ENCODE peak calls at places on chromosomes 4 and X, in ten cellular contexts. G is suprapubic skin, T is stomach, L is body of pancreas, F is A549, E is GM12892, X is uterus, A is H54, N is testis, H is IMR-90. R is an unnamed sample.

GRCh38 chr4:86594559-86595425 is 677 bp downstream of the PTPN13 start:
- DNase-seq in G (peak), T (peak), L (peak), F (peak), E (no peak), X (peak), A (no peak), N (peak), H (peak), R (no peak)

GRCh38 chrX:107730298-107730655 is 45.3 kb downstream of the TSC22D3 start:
- DNase-seq in G (no peak), T (no peak), L (no peak), F (no peak), E (no peak), X (no peak), A (no peak), N (no peak), H (no peak), R (no peak)

GRCh38 chr4:68655764-68656444 is 14.5 kb downstream of the UGT2B15 start:
- DNase-seq in G (no peak), T (no peak), L (no peak), F (peak), E (no peak), X (no peak), A (no peak), N (no peak), H (no peak), R (no peak)

GRCh38 chrX:1380672-1381233 is 11.2 kb downstream of the SLC25A6 start:
- DNase-seq in G (no peak), T (peak), L (no peak), F (no peak), E (no peak), X (no peak), A (no peak), N (peak), H (no peak), R (peak)

GRCh38 chr4:157075811-157076577 is at the start of gene GLRB:
- DNase-seq in G (peak), T (no peak), L (peak), F (peak), E (no peak), X (peak), A (peak), N (peak), H (peak), R (no peak)

GRCh38 chrX:107716045-107716684 is 59.4 kb downstream of the TSC22D3 start:
- DNase-seq in G (peak), T (no peak), L (no peak), F (no peak), E (no peak), X (no peak), A (peak), N (no peak), H (peak), R (no peak)

GRCh38 chrX:134236690-134237362 is at the start of gene CCDC160:
- DNase-seq in G (no peak), T (peak), L (peak), F (peak), E (no peak), X (peak), A (no peak), N (peak), H (no peak), R (peak)

GRCh38 chr4:6965329-6965728 is 55.7 kb downstream of the TBC1D14 start:
- DNase-seq in G (no peak), T (no peak), L (no peak), F (no peak), E (no peak), X (no peak), A (no peak), N (no peak), H (no peak), R (peak)

GRCh38 chrX:45322820-45323219 is 122.1 kb upstream of the DIPK2B start:
- DNase-seq in G (no peak), T (no peak), L (no peak), F (peak), E (no peak), X (no peak), A (no peak), N (no peak), H (peak), R (no peak)

GRCh38 chrX:23660766-23661132 is 6.5 kb upstream of the PRDX4 start:
- DNase-seq in G (no peak), T (no peak), L (no peak), F (no peak), E (no peak), X (no peak), A (no peak), N (no peak), H (no peak), R (no peak)

GRCh38 chr4:129344058-129344457 is 248.1 kb downstream of the C4orf33 start:
- DNase-seq in G (no peak), T (no peak), L (peak), F (peak), E (no peak), X (no peak), A (no peak), N (peak), H (peak), R (no peak)

GRCh38 chr4:39494354-39494753 is 32.9 kb downstream of the UGDH start:
- DNase-seq in G (no peak), T (no peak), L (no peak), F (no peak), E (no peak), X (no peak), A (no peak), N (no peak), H (no peak), R (no peak)

GRCh38 chrX:23844502-23845138 is 61.6 kb downstream of the SAT1 start:
- DNase-seq in G (no peak), T (peak), L (peak), F (no peak), E (no peak), X (no peak), A (no peak), N (no peak), H (peak), R (no peak)

GRCh38 chr4:128483041-128483440 is 195.4 kb upstream of the PGRMC2 start:
- DNase-seq in G (no peak), T (no peak), L (no peak), F (no peak), E (no peak), X (no peak), A (no peak), N (no peak), H (no peak), R (no peak)

GRCh38 chr4:2172627-2173231 is 69.2 kb downstream of the HAUS3 start:
- DNase-seq in G (no peak), T (no peak), L (no peak), F (no peak), E (no peak), X (no peak), A (no peak), N (no peak), H (no peak), R (no peak)

GRCh38 chr4:179595671-179596410 is 2153.6 kb upstream of the AGA start:
- DNase-seq in G (no peak), T (no peak), L (no peak), F (no peak), E (no peak), X (no peak), A (peak), N (no peak), H (peak), R (no peak)

GRCh38 chrX:2711441-2711840 is 20.3 kb downstream of the CD99 start:
- DNase-seq in G (no peak), T (no peak), L (no peak), F (no peak), E (no peak), X (no peak), A (no peak), N (no peak), H (no peak), R (no peak)

GRCh38 chr4:147578057-147578476 is 39.1 kb upstream of the TMEM184C start:
- DNase-seq in G (no peak), T (no peak), L (no peak), F (peak), E (no peak), X (peak), A (peak), N (no peak), H (peak), R (no peak)

GRCh38 chr4:141074098-141074878 is 59.0 kb downstream of the RNF150 start:
- DNase-seq in G (no peak), T (no peak), L (no peak), F (no peak), E (no peak), X (no peak), A (no peak), N (no peak), H (no peak), R (no peak)

GRCh38 chr4:159174645-159175147 is 71.8 kb downstream of the RAPGEF2 start:
- DNase-seq in G (no peak), T (no peak), L (no peak), F (no peak), E (no peak), X (no peak), A (no peak), N (no peak), H (peak), R (no peak)

GRCh38 chr4:42104521-42104920 is 47.9 kb downstream of the BEND4 start:
- DNase-seq in G (no peak), T (no peak), L (no peak), F (no peak), E (no peak), X (no peak), A (no peak), N (no peak), H (peak), R (no peak)

GRCh38 chr4:130029442-130029841 is 933.5 kb downstream of the C4orf33 start:
- DNase-seq in G (no peak), T (no peak), L (no peak), F (no peak), E (no peak), X (no peak), A (no peak), N (no peak), H (no peak), R (no peak)

GRCh38 chr4:74897390-74897789 is 35.5 kb upstream of the PARM1 start:
- DNase-seq in G (no peak), T (no peak), L (no peak), F (no peak), E (no peak), X (no peak), A (no peak), N (no peak), H (no peak), R (no peak)

GRCh38 chrX:118117069-118117405 is 427 bp upstream of the KLHL13 start:
- DNase-seq in G (peak), T (no peak), L (no peak), F (no peak), E (no peak), X (no peak), A (peak), N (peak), H (no peak), R (no peak)

GRCh38 chr4:1718095-1718850 is 2.9 kb downstream of the TMEM129 start:
- DNase-seq in G (no peak), T (peak), L (peak), F (no peak), E (no peak), X (no peak), A (no peak), N (no peak), H (no peak), R (no peak)

GRCh38 chr4:45442466-45442865 is 681.4 kb downstream of the GABRG1 start:
- DNase-seq in G (no peak), T (no peak), L (no peak), F (peak), E (no peak), X (no peak), A (no peak), N (no peak), H (no peak), R (no peak)

GRCh38 chr4:111854494-111855087 is 290.7 kb upstream of the FAM241A start:
- DNase-seq in G (no peak), T (no peak), L (peak), F (peak), E (no peak), X (peak), A (no peak), N (peak), H (peak), R (no peak)

GRCh38 chr4:109576462-109576861 is 16.4 kb downstream of the MCUB start:
- DNase-seq in G (no peak), T (no peak), L (no peak), F (no peak), E (no peak), X (peak), A (no peak), N (no peak), H (peak), R (no peak)

GRCh38 chr4:124862261-124862660 is 149.7 kb upstream of the ANKRD50 start:
- DNase-seq in G (no peak), T (no peak), L (no peak), F (no peak), E (no peak), X (no peak), A (no peak), N (no peak), H (no peak), R (no peak)
- TF ChIP-seq POLR2A in G (no peak), T (no peak), L (no peak), F (no peak), E (no peak), X (no peak), A (no peak), N (no peak), H (no peak), R (no peak)

GRCh38 chrX:13103111-13103913 is 58.9 kb upstream of the FAM9C start:
- DNase-seq in G (no peak), T (no peak), L (no peak), F (no peak), E (no peak), X (no peak), A (no peak), N (no peak), H (no peak), R (no peak)
- TF ChIP-seq POLR2A in G (no peak), T (no peak), L (no peak), F (no peak), E (no peak), X (no peak), A (no peak), N (no peak), H (no peak), R (no peak)

GRCh38 chr4:73440653-73441052 is 4.6 kb downstream of the AFP start:
- DNase-seq in G (no peak), T (no peak), L (no peak), F (no peak), E (no peak), X (no peak), A (no peak), N (no peak), H (no peak), R (no peak)
- TF ChIP-seq POLR2A in G (no peak), T (no peak), L (no peak), F (no peak), E (no peak), X (no peak), A (no peak), N (no peak), H (no peak), R (no peak)

GRCh38 chrX:78139160-78140123 is at the start of gene TAF9B:
- DNase-seq in G (peak), T (peak), L (peak), F (peak), E (peak), X (peak), A (peak), N (peak), H (peak), R (peak)
- TF ChIP-seq POLR2A in G (no peak), T (no peak), L (peak), F (peak), E (peak), X (peak), A (peak), N (no peak), H (no peak), R (peak)

GRCh38 chr4:175418511-175418910 is 393.6 kb downstream of the GPM6A start:
- DNase-seq in G (no peak), T (no peak), L (no peak), F (no peak), E (no peak), X (no peak), A (no peak), N (no peak), H (no peak), R (no peak)
- TF ChIP-seq POLR2A in G (no peak), T (no peak), L (no peak), F (no peak), E (no peak), X (no peak), A (no peak), N (no peak), H (no peak), R (no peak)

GRCh38 chr4:152779513-152780266 is at the start of the genes ARFIP1 and TIGD4:
- DNase-seq in G (peak), T (peak), L (peak), F (peak), E (peak), X (peak), A (peak), N (peak), H (peak), R (peak)
- TF ChIP-seq POLR2A in G (no peak), T (peak), L (peak), F (peak), E (peak), X (peak), A (peak), N (no peak), H (peak), R (peak)

GRCh38 chr4:8157944-8158709 is 486 bp downstream of the ABLIM2 start:
- DNase-seq in G (no peak), T (no peak), L (no peak), F (no peak), E (no peak), X (no peak), A (no peak), N (no peak), H (no peak), R (no peak)

GRCh38 chr4:8160233-8160560 is 1.6 kb upstream of the ABLIM2 start:
- DNase-seq in G (no peak), T (no peak), L (no peak), F (no peak), E (no peak), X (no peak), A (no peak), N (no peak), H (no peak), R (no peak)

GRCh38 chr4:8159522-8160232 is 1.1 kb upstream of the ABLIM2 start:
- DNase-seq in G (no peak), T (no peak), L (peak), F (no peak), E (no peak), X (no peak), A (no peak), N (no peak), H (no peak), R (no peak)

GRCh38 chr4:8157496-8157895 is 1.1 kb downstream of the ABLIM2 start:
- DNase-seq in G (no peak), T (no peak), L (peak), F (no peak), E (no peak), X (peak), A (no peak), N (no peak), H (no peak), R (peak)

GRCh38 chr4:8158710-8159521 is at the start of gene ABLIM2:
- DNase-seq in G (peak), T (peak), L (peak), F (peak), E (peak), X (peak), A (peak), N (peak), H (peak), R (peak)
- TF ChIP-seq POLR2A in G (no peak), T (no peak), L (peak), F (peak), E (peak), X (peak), A (peak), N (no peak), H (no peak), R (no peak)

GRCh38 chrX:104165894-104166734 is at the start of gene FAM199X:
- DNase-seq in G (peak), T (peak), L (peak), F (peak), E (peak), X (peak), A (peak), N (peak), H (peak), R (peak)
- TF ChIP-seq POLR2A in G (no peak), T (no peak), L (peak), F (peak), E (peak), X (peak), A (peak), N (peak), H (peak), R (peak)